ENCODE peak calls at places on chromosomes 2 and 18, in four cellular contexts. B, T, Q and U are unnamed samples.

GRCh38 chr2:158463496-158464095 is 6.8 kb downstream of the PKP4 start:
- DNase-seq in B (no peak), T (no peak), Q (no peak), U (no peak)

GRCh38 chr2:48032765-48033164 is 126.5 kb upstream of the FBXO11 start:
- DNase-seq in B (no peak), T (no peak), Q (no peak), U (no peak)

GRCh38 chr18:63763831-63764600 is 11.2 kb upstream of the SERPINB7 start:
- DNase-seq in B (no peak), T (no peak), Q (no peak), U (no peak)

GRCh38 chr2:172395503-172395902 is 31.9 kb upstream of the ITGA6 start:
- DNase-seq in B (no peak), T (no peak), Q (no peak), U (no peak)

GRCh38 chr2:128412181-128412871 is 93.7 kb upstream of the HS6ST1 start:
- DNase-seq in B (peak; percentile 11), T (no peak), Q (no peak), U (no peak)

GRCh38 chr2:230305416-230306275 is 21.3 kb upstream of the SP140L start:
- DNase-seq in B (no peak), T (no peak), Q (no peak), U (no peak)

GRCh38 chr2:68710756-68711155 is 23.9 kb upstream of the ARHGAP25 start:
- DNase-seq in B (no peak), T (no peak), Q (no peak), U (no peak)

GRCh38 chr2:224031358-224031970 is 7.6 kb downstream of the SERPINE2 start:
- DNase-seq in B (no peak), T (no peak), Q (no peak), U (no peak)